ENCODE peak calls at places on chromosomes 11 and 22, in seven cellular contexts. D is ACHN; A is T-helper 1 cell; H is frontal cortex; O is ELR; B is activated CD4-positive, alpha-beta T cell treated with anti-CD3 and anti-CD28 coated beads for 48 hours; F is amniotic epithelial cell. L is an unnamed sample.

GRCh38 chr22:36544107-36544620 is 15.2 kb upstream of the EIF3D start:
- DNase-seq in B (no peak), D (peak; percentile 16), A (no peak), F (peak; percentile 81), O (peak; percentile 92), H (no peak), L (no peak)

GRCh38 chr11:12862761-12863469 is 146.2 kb upstream of the RASSF10 start:
- DNase-seq in H (peak; percentile 46), O (peak; percentile 13), A (no peak), D (peak; percentile 44), B (no peak), F (peak; percentile 93), L (no peak)

GRCh38 chr11:123549901-123550619 is 104.4 kb downstream of the SCN3B start:
- DNase-seq in B (peak; percentile 28), F (no peak), A (no peak), H (no peak), O (peak; percentile 34), D (no peak), L (no peak)

GRCh38 chr22:17087176-17088131 is 2.7 kb downstream of the IL17RA start:
- DNase-seq in A (peak; percentile 54), D (no peak), O (peak; percentile 54), H (no peak), F (peak; percentile 90), B (peak; percentile 41), L (peak; percentile 49)

GRCh38 chr11:65439331-65440181 is 17.0 kb downstream of the NEAT1 start:
- DNase-seq in A (no peak), O (peak; percentile 5), D (no peak), B (no peak), H (no peak), F (peak; percentile 60), L (no peak)

GRCh38 chr11:35013514-35014191 is 97.2 kb downstream of the PDHX start:
- DNase-seq in F (no peak), H (no peak), O (peak; percentile 26), A (peak; percentile 36), B (peak; percentile 23), D (no peak), L (no peak)

GRCh38 chr11:95451682-95452081 is 220.7 kb upstream of the SESN3 start:
- DNase-seq in H (no peak), B (no peak), F (peak; percentile 74), A (no peak), D (no peak), O (peak; percentile 77), L (no peak)

GRCh38 chr11:103051986-103052385 is 40.0 kb downstream of the DCUN1D5 start:
- DNase-seq in F (peak; percentile 9), A (no peak), B (no peak), O (peak; percentile 69), D (peak; percentile 87), H (no peak), L (no peak)

GRCh38 chr11:66020212-66020611 is 6.1 kb downstream of the CATSPER1 start:
- DNase-seq in A (no peak), B (no peak), D (no peak), O (no peak), F (no peak), H (no peak), L (no peak)

GRCh38 chr11:126080206-126080941 is 17.7 kb upstream of the CDON start:
- DNase-seq in F (no peak), B (no peak), A (no peak), D (no peak), O (no peak), H (no peak), L (no peak)

GRCh38 chr22:46381142-46381541 is 45.6 kb downstream of the TRMU start:
- DNase-seq in H (no peak), B (no peak), A (no peak), O (peak; percentile 52), F (peak; percentile 8), D (peak; percentile 62), L (no peak)

GRCh38 chr22:21951062-21951461 is 1.6 kb downstream of the PPM1F start:
- DNase-seq in H (no peak), F (no peak), D (no peak), B (no peak), A (no peak), O (no peak), L (no peak)

GRCh38 chr11:15097411-15097810 is 17.3 kb upstream of the INSC start:
- DNase-seq in B (no peak), H (no peak), A (no peak), D (no peak), F (peak; percentile 21), O (peak; percentile 37), L (no peak)

GRCh38 chr11:20065040-20065805 is 95.1 kb downstream of the DBX1 start:
- DNase-seq in F (no peak), O (no peak), B (no peak), A (no peak), D (no peak), H (no peak), L (no peak)

GRCh38 chr11:69157156-69157821 is 1.6 kb downstream of the SMIM38 start:
- DNase-seq in A (no peak), H (peak; percentile 91), O (peak; percentile 51), B (no peak), D (no peak), F (no peak), L (no peak)

GRCh38 chr11:120929664-120930154 is 94.2 kb upstream of the TBCEL start:
- DNase-seq in O (peak; percentile 55), D (peak; percentile 34), F (peak; percentile 19), H (peak; percentile 51), B (peak; percentile 68), A (peak; percentile 21), L (no peak)

GRCh38 chr11:111093061-111093460 is 152.5 kb upstream of the POU2AF2 start:
- DNase-seq in F (no peak), D (no peak), B (no peak), O (no peak), A (no peak), H (no peak), L (no peak)

GRCh38 chr11:91513734-91514133 is 710.9 kb upstream of the FAT3 start:
- DNase-seq in H (no peak), A (no peak), O (no peak), B (no peak), D (no peak), F (no peak), L (no peak)

GRCh38 chr11:78536933-78537332 is 37.7 kb downstream of the NARS2 start:
- DNase-seq in A (no peak), H (no peak), B (no peak), D (no peak), O (no peak), F (no peak), L (no peak)

GRCh38 chr11:65492637-65493366 is 6.0 kb upstream of the MALAT1 start:
- DNase-seq in D (peak; percentile 87), A (no peak), B (peak; percentile 55), F (peak; percentile 91), O (peak; percentile 85), H (no peak), L (no peak)

GRCh38 chr11:69698362-69698761 is 5.5 kb downstream of the FGF19 start:
- DNase-seq in D (no peak), H (no peak), O (no peak), F (no peak), A (no peak), B (no peak), L (no peak)

GRCh38 chr11:88402192-88402715 is 64.7 kb upstream of the CTSC start:
- DNase-seq in B (no peak), D (peak; percentile 81), F (peak; percentile 79), A (no peak), H (no peak), O (peak; percentile 87), L (no peak)

GRCh38 chr22:50030315-50031188 is 18.0 kb upstream of the IL17REL start:
- DNase-seq in D (peak; percentile 70), B (peak; percentile 93), F (peak; percentile 52), A (peak; percentile 80), H (peak; percentile 95), O (peak; percentile 77), L (peak; percentile 81)

GRCh38 chr11:134471341-134472187 is 59.5 kb upstream of the B3GAT1 start:
- DNase-seq in H (peak; percentile 60), O (no peak), A (no peak), B (no peak), D (no peak), F (no peak), L (no peak)

GRCh38 chr11:45805305-45806071 is 539 bp downstream of the SLC35C1 start:
- DNase-seq in D (peak; percentile 57), A (no peak), F (peak; percentile 71), H (no peak), B (peak; percentile 16), O (peak; percentile 85), L (no peak)

GRCh38 chr11:3119141-3119821 is 45.8 kb downstream of the OSBPL5 start:
- DNase-seq in O (no peak), F (no peak), B (no peak), H (no peak), D (no peak), A (no peak), L (no peak)